ENCODE peak calls at places on chromosomes 12 and 14, in seven cellular contexts. D is Peyer's patch, A is A549, S is uterus, R is left lung, W is lower lobe of right lung, Q is colonic mucosa. U is an unnamed sample.

GRCh38 chr14:56814468-56815074 is 4.3 kb upstream of the OTX2 start:
- DNase-seq in S (no peak), Q (no peak), R (no peak), D (no peak), W (no peak), A (no peak), U (no peak)

GRCh38 chr14:72906879-72907278 is 13.0 kb upstream of the DPF3 start:
- DNase-seq in Q (peak; percentile 31), S (no peak), R (no peak), W (no peak), D (no peak), A (no peak), U (peak; percentile 3)

GRCh38 chr12:81644503-81644902 is 114.6 kb downstream of the PPFIA2 start:
- DNase-seq in W (no peak), R (no peak), D (no peak), A (peak; percentile 42), Q (no peak), S (no peak), U (no peak)

GRCh38 chr14:41604793-41605534 is 1.7 kb upstream of the LRFN5 start:
- DNase-seq in D (no peak), A (no peak), W (no peak), Q (peak; percentile 16), S (peak; percentile 21), R (peak; percentile 45), U (no peak)

GRCh38 chr12:54941659-54942058 is 42.9 kb downstream of the TESPA1 start:
- DNase-seq in A (no peak), Q (no peak), D (no peak), R (no peak), S (no peak), W (no peak), U (no peak)

GRCh38 chr12:62194616-62195015 is 65.6 kb upstream of the USP15 start:
- DNase-seq in D (no peak), A (no peak), S (no peak), R (no peak), Q (no peak), W (no peak), U (no peak)

GRCh38 chr12:92035477-92035876 is 110.2 kb downstream of the BTG1 start:
- DNase-seq in D (no peak), R (no peak), Q (no peak), W (no peak), A (no peak), S (no peak), U (no peak)

GRCh38 chr12:113232787-113233585 is 11.7 kb downstream of the TPCN1 start:
- DNase-seq in S (no peak), W (peak; percentile 65), A (no peak), D (peak; percentile 83), Q (no peak), R (no peak), U (no peak)

GRCh38 chr12:118259079-118259478 is 113.6 kb downstream of the TAOK3 start:
- DNase-seq in A (no peak), S (no peak), W (no peak), Q (no peak), D (no peak), R (no peak), U (no peak)

GRCh38 chr12:107564946-107565345 is 120.7 kb upstream of the PWP1 start:
- DNase-seq in Q (no peak), W (no peak), R (no peak), D (peak; percentile 64), S (no peak), A (peak; percentile 51), U (no peak)

GRCh38 chr12:14364583-14365271 is 755 bp upstream of the ATF7IP start:
- DNase-seq in W (no peak), R (no peak), Q (no peak), A (no peak), D (no peak), S (no peak), U (no peak)

GRCh38 chr12:14369322-14369721 is 3.8 kb downstream of the ATF7IP start:
- DNase-seq in S (no peak), D (no peak), A (no peak), W (no peak), Q (no peak), R (no peak), U (no peak)

GRCh38 chr12:14367097-14367661 is 1.7 kb downstream of the ATF7IP start:
- DNase-seq in W (no peak), D (no peak), R (no peak), A (peak; percentile 19), S (no peak), Q (no peak), U (no peak)

GRCh38 chr12:14365294-14366210 is at the start of gene ATF7IP:
- DNase-seq in A (peak; percentile 99), Q (peak; percentile 96), R (peak; percentile 96), D (peak; percentile 99), S (peak; percentile 98), W (peak; percentile 96), U (peak; percentile 96)

DNA sequence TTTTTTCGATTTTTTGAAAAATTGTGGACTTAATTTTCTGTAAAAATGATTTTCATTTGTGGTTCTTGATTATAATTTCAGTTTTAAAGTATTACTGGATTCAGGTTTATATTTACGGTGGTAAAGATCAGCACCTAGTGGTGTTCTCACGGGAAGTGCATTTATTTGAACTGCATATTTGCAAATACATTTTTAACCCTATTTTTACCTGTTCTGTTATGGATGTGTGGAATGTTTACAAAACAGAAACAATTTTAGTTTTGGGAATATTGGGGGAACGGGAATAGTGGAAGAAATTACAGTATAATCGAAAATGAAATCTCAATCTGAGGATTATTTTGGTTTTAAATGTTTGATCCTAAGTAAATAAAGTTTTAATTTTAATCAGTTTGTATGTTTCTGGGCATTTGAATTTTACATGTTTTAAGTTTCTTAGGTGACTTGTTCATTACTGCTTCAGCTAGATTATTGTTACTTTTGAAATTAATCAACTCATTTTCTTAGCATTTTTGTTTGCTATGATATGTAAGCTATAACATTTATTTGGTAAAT is 805 bp downstream of the ATF7IP start:
- DNase-seq in S (no peak), Q (no peak), W (no peak), R (no peak), A (peak; percentile 58), D (no peak), U (no peak)
- TF ChIP-seq CTCF in S (peak; percentile 47), Q (no peak), W (peak; percentile 32), R (peak; percentile 7), A (peak; percentile 18), D (peak; percentile 30), U (no peak)

DNA sequence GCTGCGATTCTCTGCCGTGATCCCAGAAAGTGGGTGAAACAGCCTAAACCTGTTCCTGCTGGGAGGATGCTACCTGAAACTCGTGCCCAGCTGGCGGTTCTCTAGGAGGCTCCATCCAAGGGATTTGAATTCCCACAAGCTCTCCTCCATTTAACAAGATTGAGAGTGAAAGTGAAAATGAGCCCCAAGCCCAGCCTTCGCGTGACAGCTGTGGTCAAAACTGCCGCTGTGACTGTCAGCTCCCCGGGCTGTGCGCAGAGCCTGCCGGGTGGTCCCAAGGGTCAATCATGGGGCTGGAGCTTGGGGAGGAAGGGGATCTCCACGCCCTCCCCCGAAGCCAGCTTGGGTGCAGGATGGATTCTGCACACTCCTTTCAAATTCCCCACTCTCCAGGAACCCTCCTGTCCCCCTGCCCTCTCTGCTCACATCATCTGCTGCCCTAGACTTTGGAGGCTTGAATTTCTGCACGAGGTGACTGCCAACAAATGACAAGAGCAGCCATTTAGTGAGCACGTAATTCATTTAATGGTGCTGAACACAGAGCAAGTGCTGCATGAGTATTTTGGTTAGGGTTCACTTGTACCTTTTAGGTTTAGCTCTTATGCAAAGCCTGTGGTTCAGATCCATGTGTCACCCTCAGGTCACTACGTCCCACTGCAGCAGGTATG is 5.3 kb downstream of the ASB2 start:
- DNase-seq in D (peak; percentile 81), R (peak; percentile 75), S (no peak), W (peak; percentile 60), Q (no peak), A (no peak), U (no peak)
- H3K4me3 ChIP-seq in D (peak overlapping the region; percentile 44), R (peak overlapping the region; percentile 29), S (no peak overlapping the region), W (peak overlapping the region; percentile 49), Q (peak overlapping the region; percentile 25), A (no peak overlapping the region), U (peak overlapping the region; percentile 65)

GRCh38 chr12:121454921-121455320 is 55.0 kb downstream of the RNF34 start:
- DNase-seq in W (no peak), A (no peak), D (no peak), R (no peak), Q (no peak), S (no peak), U (no peak)

GRCh38 chr12:121453022-121453360 is 53.1 kb downstream of the RNF34 start:
- DNase-seq in R (peak; percentile 80), S (no peak), W (no peak), A (no peak), D (no peak), Q (no peak), U (no peak)

GRCh38 chr12:121453629-121454028 is 53.7 kb downstream of the RNF34 start:
- DNase-seq in A (no peak), D (no peak), W (no peak), S (no peak), R (no peak), Q (no peak), U (no peak)

GRCh38 chr12:121451931-121452330 is 52.0 kb downstream of the RNF34 start:
- DNase-seq in Q (no peak), A (no peak), S (no peak), R (no peak), D (peak; percentile 70), W (no peak), U (no peak)

GRCh38 chr12:121452356-121453021 is 52.6 kb downstream of the RNF34 start:
- DNase-seq in S (peak; percentile 38), A (no peak), D (peak; percentile 90), Q (peak; percentile 60), W (peak; percentile 68), R (peak; percentile 85), U (no peak)
- H3K27ac ChIP-seq in S (peak overlapping the region; percentile 82), A (no peak overlapping the region), D (peak overlapping the region; percentile 87), Q (peak overlapping the region; percentile 78), W (peak overlapping the region; percentile 76), R (no peak overlapping the region), U (peak overlapping the region; percentile 55)

GRCh38 chr14:88681755-88682494 is 110.8 kb downstream of the EML5 start:
- DNase-seq in S (no peak), W (no peak), D (no peak), R (no peak), Q (no peak), A (no peak), U (no peak)
- TF ChIP-seq CTCF in S (no peak), W (no peak), D (no peak), R (no peak), Q (no peak), A (no peak), U (no peak)